ENCODE peak calls at places on chromosomes 16 and 17, in seven cellular contexts. A, L, O, P, J, W and E are unnamed samples.
A peak's percentile ranks its signal among the peaks of the same experiment; 100 is the strongest.

GRCh38 chr16:86142801-86143236 is 243.9 kb downstream of the IRF8 start:
- DNase-seq in L (no peak), W (peak; percentile 38), A (no peak), O (no peak), J (no peak), P (no peak), E (no peak)

GRCh38 chr17:69710926-69711325 is 296.4 kb downstream of the MAP2K6 start:
- DNase-seq in P (no peak), L (no peak), J (no peak), W (no peak), A (no peak), O (no peak), E (no peak)

GRCh38 chr16:72857841-72858594 is 189.9 kb downstream of the ZFHX3 start:
- DNase-seq in O (no peak), P (no peak), A (no peak), J (no peak), W (no peak), L (no peak), E (no peak)

GRCh38 chr17:80825471-80826345 is 165.9 kb upstream of the CHMP6 start:
- DNase-seq in J (no peak), O (no peak), P (no peak), L (no peak), A (no peak), W (no peak), E (no peak)

GRCh38 chr17:70120420-70120819 is 45.4 kb downstream of the KCNJ16 start:
- DNase-seq in J (no peak), P (no peak), O (no peak), W (no peak), A (no peak), L (no peak), E (no peak)

GRCh38 chr16:17512636-17513220 is 42.0 kb upstream of the XYLT1 start:
- DNase-seq in J (no peak), L (no peak), P (no peak), O (no peak), W (no peak), A (no peak), E (no peak)

GRCh38 chr17:37650419-37651003 is 7.3 kb upstream of the DDX52 start:
- DNase-seq in A (no peak), O (peak; percentile 54), W (no peak), J (no peak), P (peak; percentile 77), L (no peak), E (no peak)

GRCh38 chr16:85652431-85653221 is 36.1 kb downstream of the GINS2 start:
- DNase-seq in L (peak; percentile 84), W (no peak), O (peak; percentile 83), A (no peak), P (peak; percentile 27), J (no peak), E (no peak)

GRCh38 chr16:56617212-56618085 is 8.1 kb upstream of the MT1E start:
- DNase-seq in P (no peak), J (no peak), O (no peak), L (no peak), W (no peak), A (no peak), E (no peak)

GRCh38 chr17:44004077-44004760 is at the start of gene NAGS:
- DNase-seq in L (peak; percentile 63), J (no peak), A (no peak), O (peak; percentile 48), W (no peak), P (peak; percentile 67), E (no peak)

GRCh38 chr17:17349724-17350106 is 46.5 kb downstream of the NT5M start:
- DNase-seq in L (no peak), P (no peak), J (no peak), O (no peak), W (no peak), A (no peak), E (no peak)

DNA sequence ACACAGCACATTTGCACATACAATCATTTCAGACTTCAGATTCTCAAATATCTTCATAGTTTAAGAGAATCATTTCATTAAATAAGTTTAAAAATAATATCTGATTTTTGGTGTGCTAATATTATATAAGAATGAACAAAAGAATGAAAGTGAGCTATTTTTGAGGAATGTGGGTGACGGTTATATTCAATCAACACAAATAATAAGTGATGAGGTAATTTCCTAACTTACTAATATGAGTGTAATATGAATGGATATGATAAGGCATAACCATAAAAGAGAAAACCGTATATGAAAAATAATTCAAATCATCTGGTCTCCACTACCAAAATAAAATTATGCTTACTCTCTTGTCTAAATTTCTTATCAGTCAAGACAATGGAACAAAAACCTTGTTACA is 68.4 kb upstream of the NACA2 start:
- DNase-seq in O (no peak), P (no peak), A (no peak), W (no peak), J (no peak), L (no peak), E (no peak)
- TF ChIP-seq TAF1 in O (no peak), P (no peak), A (no peak), W (no peak), J (no peak), L (no peak), E (no peak)

GRCh38 chr17:41835800-41836549 is at the start of gene NT5C3B:
- DNase-seq in J (no peak), A (peak; percentile 85), P (peak; percentile 52), O (peak; percentile 98), W (no peak), L (peak; percentile 96), E (peak; percentile 87)
- TF ChIP-seq TAF1 in J (peak; percentile 45), A (no peak), P (peak; percentile 77), O (no peak), W (no peak), L (peak; percentile 65), E (no peak)

DNA sequence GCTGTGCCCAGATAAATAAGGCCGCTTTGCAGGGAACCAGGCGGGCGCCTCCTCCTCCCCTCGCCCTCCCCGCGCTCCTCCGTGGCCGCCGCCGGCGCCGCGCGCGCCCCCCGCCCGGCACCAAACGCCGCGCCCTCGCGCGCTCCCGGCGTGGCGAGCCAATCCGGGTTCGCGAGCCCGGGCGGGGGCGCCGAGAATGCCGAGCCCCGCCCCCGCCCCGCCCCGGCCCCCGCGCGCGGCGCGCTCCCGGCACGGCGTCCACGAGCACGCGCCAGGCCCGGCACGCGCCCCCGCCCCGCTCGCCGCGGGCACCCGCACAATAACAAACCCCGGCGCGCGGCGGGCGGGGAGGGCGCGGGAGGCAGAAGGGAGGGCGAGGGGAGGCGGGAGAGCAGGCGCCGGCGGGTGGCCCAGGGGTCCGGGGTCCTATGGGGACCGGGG is at the start of gene FBXL16:
- DNase-seq in A (no peak), W (no peak), L (peak; percentile 95), P (no peak), J (no peak), O (peak; percentile 98), E (no peak)
- TF ChIP-seq TAF1 in A (no peak), W (no peak), L (no peak), P (no peak), J (no peak), O (no peak), E (no peak)

GRCh38 chr17:47948706-47949196 is 7.4 kb downstream of the PNPO start:
- DNase-seq in A (no peak), J (no peak), L (no peak), P (peak; percentile 91), O (no peak), W (no peak), E (no peak)
- TF ChIP-seq TAF1 in A (no peak), J (no peak), L (no peak), P (no peak), O (no peak), W (no peak), E (no peak)

DNA sequence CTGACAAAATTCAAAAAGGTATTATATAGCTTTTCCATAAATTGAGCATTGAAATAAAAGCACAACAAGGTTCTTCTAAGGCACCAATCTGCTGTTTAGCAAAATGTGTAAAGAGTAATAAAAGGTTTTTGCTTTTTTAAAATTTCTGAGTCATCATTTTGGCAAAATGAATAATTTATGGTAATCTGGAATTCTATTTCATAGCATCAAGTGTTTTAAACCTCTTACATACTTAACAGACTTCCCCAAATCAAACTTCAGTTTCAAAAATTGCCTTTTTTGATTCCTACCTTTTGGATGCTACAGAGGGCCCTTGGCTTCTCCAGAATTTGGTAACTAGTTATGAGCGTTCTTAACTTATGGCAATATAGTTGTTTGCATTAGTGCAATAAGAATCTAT is 154.0 kb upstream of the ELAC2 start:
- DNase-seq in J (no peak), W (no peak), O (no peak), L (no peak), A (no peak), P (no peak), E (no peak)
- TF ChIP-seq TAF1 in J (no peak), W (no peak), O (no peak), L (no peak), A (no peak), P (no peak), E (no peak)

GRCh38 chr16:54928421-54929089 is 2.1 kb upstream of the IRX5 start:
- DNase-seq in O (peak; percentile 80), W (no peak), J (no peak), A (no peak), P (no peak), L (peak; percentile 70), E (no peak)

GRCh38 chr16:54929090-54930033 is 1.3 kb upstream of the IRX5 start:
- DNase-seq in J (peak; percentile 97), W (peak; percentile 60), L (peak; percentile 91), A (peak; percentile 59), O (peak; percentile 92), P (no peak), E (peak; percentile 76)

GRCh38 chr16:54931041-54931756 is 534 bp downstream of the IRX5 start:
- DNase-seq in A (peak; percentile 13), O (peak; percentile 75), P (no peak), W (no peak), J (no peak), L (peak; percentile 43), E (no peak)

GRCh38 chr16:54931757-54932660 is 1.3 kb downstream of the IRX5 start:
- DNase-seq in O (peak; percentile 53), A (peak; percentile 6), P (no peak), L (no peak), J (no peak), W (no peak), E (no peak)

GRCh38 chr16:54930034-54930938 is at the start of gene IRX5:
- DNase-seq in W (no peak), O (peak; percentile 92), J (peak; percentile 76), A (peak; percentile 21), L (peak; percentile 81), P (no peak), E (no peak)
- TF ChIP-seq TAF1 in W (no peak), O (peak; percentile 78), J (peak; percentile 19), A (no peak), L (peak; percentile 20), P (no peak), E (no peak)

DNA sequence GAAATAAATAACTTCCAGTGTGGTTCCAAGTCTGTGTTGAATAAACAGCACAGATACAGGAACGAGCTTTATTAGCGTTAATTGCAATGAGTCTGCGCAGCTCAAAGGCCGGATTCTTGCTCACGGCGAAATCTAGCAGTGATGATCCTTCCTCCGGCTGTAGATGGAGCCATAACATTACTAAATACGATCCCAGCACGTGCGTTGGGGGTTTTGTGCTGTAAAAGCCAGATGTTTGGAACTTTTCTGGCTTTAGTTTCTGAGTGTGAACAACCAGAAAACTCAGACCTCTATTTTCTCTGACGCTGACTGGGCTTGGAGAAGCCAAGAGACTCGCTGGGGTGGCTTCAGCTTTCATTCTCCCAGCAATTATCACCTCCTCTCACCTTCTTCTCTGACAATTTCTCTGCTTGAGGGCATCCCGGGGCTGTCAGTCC is 47.0 kb upstream of the AKTIP start:
- DNase-seq in L (peak; percentile 48), W (peak; percentile 40), A (peak; percentile 42), J (peak; percentile 27), O (peak; percentile 85), P (peak; percentile 69), E (peak; percentile 54)
- TF ChIP-seq TAF1 in L (no peak), W (no peak), A (no peak), J (no peak), O (no peak), P (no peak), E (no peak)